ENCODE peak calls at places on chromosomes 2 and 18, in four cellular contexts. F is right lobe of liver, R is adrenal gland, W is sigmoid colon. S is an unnamed sample.

GRCh38 chr2:85181093-85181685 is 48.0 kb downstream of the TCF7L1 start:
- DNase-seq in F (no peak), R (no peak), W (no peak), S (peak)

GRCh38 chr2:235265348-235265965 is 228.4 kb upstream of the AGAP1 start:
- DNase-seq in F (no peak), R (no peak), W (no peak), S (no peak)

GRCh38 chr2:60352491-60353405 is 200.7 kb downstream of the BCL11A start:
- DNase-seq in F (no peak), R (no peak), W (no peak), S (peak)

GRCh38 chr2:60318544-60318943 is 234.9 kb downstream of the BCL11A start:
- DNase-seq in F (no peak), R (no peak), W (no peak), S (no peak)

GRCh38 chr2:232339121-232340081 is 39.1 kb upstream of the ALPP start:
- DNase-seq in F (no peak), R (no peak), W (peak), S (peak)

GRCh38 chr2:15445891-15446562 is 115.1 kb downstream of the NBAS start:
- DNase-seq in F (no peak), R (no peak), W (no peak), S (no peak)

GRCh38 chr2:183359867-183360266 is 235.6 kb downstream of the NUP35 start:
- DNase-seq in F (no peak), R (no peak), W (no peak), S (no peak)

GRCh38 chr2:47038656-47039501 is 116.2 kb downstream of the STPG4 start:
- DNase-seq in F (no peak), R (no peak), W (no peak), S (no peak)

GRCh38 chr2:31033032-31033431 is 105.2 kb downstream of the GALNT14 start:
- DNase-seq in F (no peak), R (no peak), W (no peak), S (no peak)

GRCh38 chr2:47815764-47816163 is 32.8 kb downstream of the MSH6 start:
- DNase-seq in F (no peak), R (no peak), W (no peak), S (no peak)

GRCh38 chr18:30903566-30903965 is 139.0 kb downstream of the DSC3 start:
- DNase-seq in F (no peak), R (no peak), W (no peak), S (no peak)

GRCh38 chr2:19809206-19809605 is 92.6 kb downstream of the TTC32 start:
- DNase-seq in F (no peak), R (no peak), W (no peak), S (no peak)

GRCh38 chr2:174438146-174438886 is 42.8 kb downstream of the SCRN3 start:
- DNase-seq in F (peak), R (no peak), W (peak), S (no peak)

GRCh38 chr2:66576381-66577330 is 141.7 kb downstream of the MEIS1 start:
- DNase-seq in F (no peak), R (peak), W (peak), S (no peak)

GRCh38 chr2:127397568-127398238 is 9.9 kb upstream of the MAP3K2 start:
- DNase-seq in F (no peak), R (no peak), W (no peak), S (no peak)

GRCh38 chr2:98148968-98149697 is 62.2 kb downstream of the VWA3B start:
- DNase-seq in F (peak), R (peak), W (no peak), S (no peak)

GRCh38 chr2:241142593-241142992 is 6.7 kb downstream of the PASK start:
- DNase-seq in F (no peak), R (no peak), W (peak), S (no peak)

GRCh38 chr18:44153976-44154375 is 526.7 kb upstream of the SETBP1 start:
- DNase-seq in F (no peak), R (no peak), W (no peak), S (no peak)

GRCh38 chr2:84969511-84970265 is 1.3 kb upstream of the KCMF1 start:
- DNase-seq in F (no peak), R (peak), W (peak), S (no peak)

GRCh38 chr2:98464772-98465310 is 20.2 kb downstream of the INPP4A start:
- DNase-seq in F (peak), R (peak), W (peak), S (peak)

GRCh38 chr2:239259603-239260298 is 141.1 kb downstream of the HDAC4 start:
- DNase-seq in F (no peak), R (peak), W (peak), S (no peak)

GRCh38 chr2:197113221-197113831 is 186.8 kb upstream of the PGAP1 start:
- DNase-seq in F (no peak), R (no peak), W (no peak), S (no peak)

GRCh38 chr18:50356036-50356945 is 18.6 kb upstream of the SKA1 start:
- DNase-seq in F (no peak), R (peak), W (no peak), S (no peak)

GRCh38 chr2:162113771-162114168 is 38.3 kb downstream of the GCG start:
- DNase-seq in F (peak), R (peak), W (no peak), S (no peak)

GRCh38 chr2:237968048-237968862 is 1.4 kb downstream of the UBE2F start:
- DNase-seq in F (no peak), R (peak), W (peak), S (peak)

GRCh38 chr2:59882279-59882678 is 671.2 kb downstream of the BCL11A start:
- DNase-seq in F (no peak), R (no peak), W (no peak), S (no peak)

GRCh38 chr2:237057893-237058300 is 27.8 kb upstream of the COPS8 start:
- DNase-seq in F (no peak), R (no peak), W (no peak), S (no peak)

DNA sequence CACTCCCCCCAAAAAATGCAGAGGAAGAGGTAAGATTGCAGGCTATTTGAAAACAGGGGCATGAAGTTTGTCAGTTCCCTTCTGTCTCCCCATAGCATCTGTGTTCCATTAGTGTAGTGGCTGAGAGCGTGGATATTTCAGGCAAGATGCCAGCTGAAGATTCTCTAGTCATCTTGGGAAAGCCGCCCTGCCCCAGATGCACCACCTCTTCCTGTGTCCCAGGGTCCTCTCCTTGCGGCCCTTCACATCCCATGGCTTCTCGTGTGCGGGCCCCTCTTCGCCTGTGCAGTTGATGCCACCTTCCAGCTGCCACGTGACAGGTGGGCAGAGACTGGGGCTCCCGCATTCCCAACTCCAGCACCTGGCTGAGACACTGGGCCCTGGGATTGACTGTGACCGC is 16.1 kb downstream of the TMEM127 start:
- DNase-seq in F (no peak), R (no peak), W (peak), S (no peak)
- TF ChIP-seq POLR2A in F (no peak), R (no peak), W (no peak), S (no peak)

DNA sequence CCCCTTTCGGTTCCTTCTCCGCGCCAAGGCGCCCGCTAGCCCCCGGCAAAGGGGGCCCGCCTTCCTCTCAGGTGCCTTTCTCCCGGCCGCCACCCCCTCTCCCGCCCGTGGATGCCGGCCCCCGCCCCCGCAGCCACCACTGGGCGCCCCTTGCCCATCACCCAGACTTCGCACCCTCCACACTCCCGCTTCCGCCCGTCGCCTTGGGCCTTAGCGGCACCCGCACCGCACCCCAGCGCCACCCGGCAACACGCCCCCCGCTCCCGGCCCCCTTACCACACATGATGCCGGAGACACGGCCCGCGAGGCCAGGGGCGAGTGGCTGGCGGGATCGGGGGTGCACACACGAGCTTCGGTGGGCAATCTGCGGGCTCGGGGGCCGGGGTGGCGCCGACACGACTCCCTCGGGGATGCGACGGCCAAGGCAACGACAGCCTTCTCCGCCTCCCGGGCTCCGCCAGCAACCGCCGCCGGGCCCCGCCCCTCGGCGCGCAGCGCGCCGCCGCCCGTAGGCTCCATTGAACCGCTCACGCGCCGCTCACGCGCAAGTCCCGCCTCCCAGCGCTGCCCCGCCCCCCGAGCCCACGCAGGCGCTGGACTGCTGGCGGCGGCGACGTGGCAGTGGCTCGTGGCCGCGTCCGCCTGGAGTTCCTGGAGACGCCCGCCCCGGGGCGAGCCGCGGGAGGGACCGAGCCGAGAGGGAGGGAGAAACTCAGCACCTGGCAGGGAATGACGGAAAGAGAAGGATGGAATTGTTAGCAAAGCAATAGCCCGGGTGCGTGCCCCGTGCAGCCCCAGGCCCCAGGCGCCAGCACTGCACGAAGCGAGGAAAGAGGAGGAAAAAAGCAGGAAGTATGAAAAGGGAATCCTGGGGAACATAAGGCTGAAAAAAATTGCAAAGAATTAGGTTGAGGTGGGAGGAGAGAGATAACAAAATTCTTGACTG is at the start of gene GFPT1:
- DNase-seq in F (peak), R (peak), W (peak), S (peak)
- TF ChIP-seq POLR2A in F (peak), R (peak), W (peak), S (peak)

GRCh38 chr2:167940745-167941507 is 306.5 kb downstream of the STK39 start:
- DNase-seq in F (no peak), R (no peak), W (no peak), S (no peak)
- TF ChIP-seq POLR2A in F (no peak), R (no peak), W (no peak), S (no peak)

DNA sequence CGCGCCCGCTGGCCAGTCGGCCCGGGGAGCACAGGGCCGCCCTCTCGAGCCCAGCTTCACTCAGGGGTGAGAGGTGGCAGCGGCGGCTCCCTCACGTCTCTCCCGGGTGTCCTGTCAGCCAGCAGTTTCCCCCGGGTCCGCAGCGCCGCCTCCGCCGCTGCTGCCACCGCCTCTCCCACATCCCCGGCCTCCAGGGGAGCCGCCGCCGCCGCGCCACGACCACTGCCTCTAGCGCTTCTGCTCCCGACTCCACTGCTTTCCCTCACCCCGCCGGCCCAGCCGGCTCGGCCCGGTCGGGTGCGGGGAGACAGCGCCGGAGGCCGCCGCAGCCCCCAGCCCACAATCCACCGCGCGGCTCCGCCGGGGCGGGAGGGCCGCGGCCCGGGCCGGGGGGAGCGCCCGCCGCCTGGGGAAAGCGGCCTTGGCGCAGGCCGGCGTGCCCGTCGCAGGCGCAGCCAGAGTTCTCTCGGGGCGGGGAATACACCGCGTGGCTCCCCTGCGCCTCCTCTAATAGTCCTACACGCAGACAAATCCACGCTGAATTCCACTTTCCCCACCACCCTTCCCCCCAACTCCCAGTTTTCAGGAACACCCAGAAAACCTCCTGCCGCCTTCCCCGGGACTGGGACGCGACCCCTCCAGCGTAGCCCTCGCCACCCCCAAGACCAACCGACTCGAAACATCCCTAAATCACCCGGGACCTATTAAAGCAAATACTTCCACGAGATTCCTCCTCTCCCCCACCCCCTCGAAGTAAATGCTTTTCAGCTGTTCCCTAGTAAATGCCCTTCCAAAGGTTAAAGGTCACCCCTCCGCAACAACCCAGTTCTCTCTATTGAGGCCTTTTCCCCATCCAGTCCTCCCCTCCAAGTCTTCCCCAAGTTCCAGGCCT is at the start of gene VPS54:
- DNase-seq in F (peak), R (peak), W (peak), S (peak)
- TF ChIP-seq POLR2A in F (peak), R (peak), W (peak), S (no peak)

GRCh38 chr2:150483532-150483931 is 3.9 kb downstream of the RND3 start:
- DNase-seq in F (no peak), R (no peak), W (no peak), S (no peak)

GRCh38 chr2:150480971-150481830 is 6.3 kb downstream of the RND3 start:
- DNase-seq in F (no peak), R (no peak), W (no peak), S (no peak)

GRCh38 chr2:150480241-150480640 is 7.2 kb downstream of the RND3 start:
- DNase-seq in F (no peak), R (peak), W (peak), S (no peak)

GRCh38 chr2:150482667-150483260 is 4.7 kb downstream of the RND3 start:
- DNase-seq in F (no peak), R (no peak), W (no peak), S (no peak)

DNA sequence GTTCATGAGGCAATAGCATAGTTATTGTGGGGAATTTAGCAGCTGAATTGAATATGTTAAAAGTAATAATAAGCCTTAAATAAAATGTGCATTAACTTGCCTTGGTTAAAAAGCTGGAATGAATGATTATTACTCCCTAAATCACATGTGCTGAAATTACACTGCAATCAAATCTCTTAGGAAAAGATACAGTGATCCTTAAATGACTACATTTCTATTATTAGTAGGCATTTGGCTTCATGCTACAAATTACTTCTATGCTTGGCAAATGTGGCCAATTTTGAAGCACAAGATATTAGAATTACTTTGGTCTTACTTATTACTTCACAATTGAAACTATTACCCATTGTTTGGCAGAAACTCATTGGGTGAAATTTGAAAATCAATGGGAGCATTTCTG is 5.4 kb downstream of the RND3 start:
- DNase-seq in F (no peak), R (no peak), W (no peak), S (no peak)
- TF ChIP-seq POLR2A in F (no peak), R (no peak), W (no peak), S (no peak)

GRCh38 chr18:54607213-54607934 is 16.3 kb downstream of the DYNAP start:
- DNase-seq in F (peak), R (no peak), W (no peak), S (no peak)
- TF ChIP-seq POLR2A in F (peak), R (no peak), W (no peak), S (peak)

DNA sequence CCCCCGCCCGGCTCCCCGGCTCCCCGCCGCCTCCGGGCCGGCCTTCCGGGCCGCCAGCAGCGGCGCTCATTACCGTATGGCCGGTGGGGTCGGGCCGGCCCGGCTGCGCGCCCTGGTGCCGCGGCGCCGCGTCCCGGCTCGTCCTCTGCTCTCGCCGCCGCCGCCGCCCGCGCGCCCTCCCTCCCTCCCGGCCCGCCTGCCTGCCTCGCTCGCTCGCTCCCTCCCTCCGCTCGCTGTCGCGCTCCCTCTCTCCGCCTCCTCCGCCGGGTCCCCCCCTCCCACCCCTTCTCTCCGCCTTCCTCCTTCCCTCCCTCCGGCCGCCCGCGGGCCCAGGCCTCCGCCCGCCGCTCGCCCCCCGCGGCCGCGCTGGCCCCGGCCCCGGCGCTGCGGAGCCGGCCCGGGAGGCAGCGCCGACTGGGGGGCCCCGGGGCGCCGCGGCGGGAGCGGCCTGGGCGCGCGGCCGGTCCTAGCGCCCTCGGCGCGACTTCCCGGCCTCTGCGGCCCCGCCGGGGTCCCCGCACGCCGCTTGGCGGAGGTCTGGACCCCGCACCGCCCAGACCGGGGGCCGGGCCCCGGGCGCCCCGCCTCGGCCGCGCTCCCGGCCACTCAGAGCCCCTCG is at the start of gene DNMT3A:
- DNase-seq in F (peak), R (peak), W (peak), S (peak)
- TF ChIP-seq POLR2A in F (peak), R (peak), W (no peak), S (peak)